ENCODE peak calls at places on chromosomes 13 and 19, in eight cellular contexts. X, N, C, V, W, A, M and K are unnamed samples.

GRCh38 chr19:13022859-13023636 is 27.8 kb downstream of the NFIX start:
- DNase-seq in X (peak; percentile 91), N (peak; percentile 52), C (peak; percentile 43), V (peak; percentile 70), W (peak; percentile 83), A (peak; percentile 97), M (no peak), K (peak; percentile 87)

GRCh38 chr19:28171983-28172382 is 1041.0 kb downstream of the UQCRFS1 start:
- DNase-seq in X (no peak), N (no peak), C (peak; percentile 46), V (no peak), W (no peak), A (no peak), M (no peak), K (no peak)

GRCh38 chr13:67223024-67223423 is 7.1 kb downstream of the PCDH9 start:
- DNase-seq in X (no peak), N (no peak), C (peak; percentile 59), V (peak; percentile 47), W (no peak), A (peak; percentile 36), M (no peak), K (peak; percentile 43)

GRCh38 chr13:99018418-99019180 is 40.7 kb upstream of the DOCK9 start:
- DNase-seq in X (no peak), N (no peak), C (peak; percentile 84), V (peak; percentile 49), W (no peak), A (peak; percentile 48), M (no peak), K (peak; percentile 59)

GRCh38 chr19:44236384-44236783 is 23.3 kb upstream of the ZNF233 start:
- DNase-seq in X (no peak), N (no peak), C (no peak), V (no peak), W (no peak), A (no peak), M (no peak), K (no peak)

GRCh38 chr13:107765724-107766436 is 449.5 kb downstream of the LIG4 start:
- DNase-seq in X (no peak), N (no peak), C (no peak), V (no peak), W (no peak), A (no peak), M (no peak), K (no peak)

GRCh38 chr13:20983386-20983785 is 78.0 kb downstream of the LATS2 start:
- DNase-seq in X (no peak), N (no peak), C (no peak), V (no peak), W (no peak), A (no peak), M (no peak), K (no peak)

GRCh38 chr19:49665301-49666119 is at the start of the genes BCL2L12 and IRF3:
- DNase-seq in X (peak; percentile 82), N (peak; percentile 92), C (peak; percentile 91), V (peak; percentile 90), W (peak; percentile 99), A (peak; percentile 97), M (peak; percentile 100), K (peak; percentile 90)

GRCh38 chr19:41811036-41811435 is 14.6 kb downstream of the CEACAM3 start:
- DNase-seq in X (no peak), N (no peak), C (no peak), V (no peak), W (no peak), A (no peak), M (peak; percentile 4), K (no peak)

GRCh38 chr13:95276119-95276505 is 25.1 kb downstream of the ABCC4 start:
- DNase-seq in X (no peak), N (no peak), C (no peak), V (peak; percentile 37), W (no peak), A (no peak), M (no peak), K (peak; percentile 52)